ENCODE peak calls at places on chromosomes 4 and X, in four cellular contexts. One of them, this sample, is unnamed.

GRCh38 chrX:116841290-116841689 is 378.5 kb upstream of the CT83 start:
- DNase-seq in hippocampal formation: no peak
- DNase-seq in H4: no peak
- DNase-seq in head of caudate nucleus: no peak
- DNase-seq in this sample: no peak

GRCh38 chr4:17521595-17521994 is 6.6 kb downstream of the CLRN2 start:
- DNase-seq in hippocampal formation: no peak
- DNase-seq in H4: no peak
- DNase-seq in head of caudate nucleus: no peak
- DNase-seq in this sample: no peak

GRCh38 chr4:161256716-161257115 is 907.1 kb downstream of the FSTL5 start:
- DNase-seq in hippocampal formation: no peak
- DNase-seq in H4: peak; percentile 27
- DNase-seq in head of caudate nucleus: no peak
- DNase-seq in this sample: peak; percentile 23

GRCh38 chr4:184317234-184317918 is 99.7 kb upstream of the ENPP6 start:
- DNase-seq in hippocampal formation: no peak
- DNase-seq in H4: no peak
- DNase-seq in head of caudate nucleus: no peak
- DNase-seq in this sample: no peak

GRCh38 chr4:34953145-34953799 is 1291.0 kb downstream of the ARAP2 start:
- DNase-seq in H4: peak; percentile 51
- DNase-seq in hippocampal formation: no peak
- DNase-seq in head of caudate nucleus: no peak
- DNase-seq in this sample: peak; percentile 67

GRCh38 chr4:7652906-7653305 is 218.2 kb upstream of the PSAPL1 start:
- DNase-seq in head of caudate nucleus: no peak
- DNase-seq in H4: no peak
- DNase-seq in hippocampal formation: no peak
- DNase-seq in this sample: no peak

GRCh38 chrX:107597791-107598190 is 30.5 kb upstream of the PRPS1 start:
- DNase-seq in hippocampal formation: no peak
- DNase-seq in H4: no peak
- DNase-seq in head of caudate nucleus: no peak
- DNase-seq in this sample: no peak

GRCh38 chr4:159504634-159505033 is 401.8 kb downstream of the RAPGEF2 start:
- DNase-seq in H4: peak; percentile 16
- DNase-seq in head of caudate nucleus: no peak
- DNase-seq in hippocampal formation: no peak
- DNase-seq in this sample: peak; percentile 48

GRCh38 chr4:25667931-25668557 is 12.4 kb downstream of the SLC34A2 start:
- DNase-seq in H4: no peak
- DNase-seq in hippocampal formation: no peak
- DNase-seq in head of caudate nucleus: no peak
- DNase-seq in this sample: no peak

GRCh38 chr4:153072661-153073060 is 131.6 kb upstream of the TRIM2 start:
- DNase-seq in hippocampal formation: no peak
- DNase-seq in head of caudate nucleus: no peak
- DNase-seq in H4: no peak
- DNase-seq in this sample: no peak

GRCh38 chr4:68074397-68074796 is 55.3 kb downstream of the TMPRSS11F start:
- DNase-seq in H4: peak; percentile 14
- DNase-seq in head of caudate nucleus: no peak
- DNase-seq in hippocampal formation: no peak
- DNase-seq in this sample: no peak

GRCh38 chrX:133401539-133401938 is 13.8 kb downstream of the GPC4 start:
- DNase-seq in hippocampal formation: no peak
- DNase-seq in H4: no peak
- DNase-seq in head of caudate nucleus: no peak
- DNase-seq in this sample: no peak

GRCh38 chrX:12118134-12118533 is 20.1 kb upstream of the FRMPD4 start:
- DNase-seq in hippocampal formation: no peak
- DNase-seq in H4: no peak
- DNase-seq in head of caudate nucleus: no peak
- DNase-seq in this sample: no peak

GRCh38 chr4:8333726-8334460 is 64.3 kb downstream of the HTRA3 start:
- DNase-seq in head of caudate nucleus: no peak
- DNase-seq in hippocampal formation: no peak
- DNase-seq in H4: no peak
- DNase-seq in this sample: no peak

GRCh38 chr4:48017108-48017527 is 546 bp downstream of the NIPAL1 start:
- DNase-seq in hippocampal formation: no peak
- DNase-seq in head of caudate nucleus: peak; percentile 43
- DNase-seq in H4: peak; percentile 31
- DNase-seq in this sample: peak; percentile 41

GRCh38 chrX:110045988-110046387 is 43.1 kb downstream of the TMEM164 start:
- DNase-seq in H4: no peak
- DNase-seq in hippocampal formation: no peak
- DNase-seq in head of caudate nucleus: no peak
- DNase-seq in this sample: no peak

GRCh38 chr4:113784497-113785254 is 23.1 kb upstream of the CAMK2D start:
- DNase-seq in hippocampal formation: peak; percentile 29
- DNase-seq in H4: peak; percentile 89
- DNase-seq in head of caudate nucleus: no peak
- DNase-seq in this sample: no peak

GRCh38 chr4:165006457-165006856 is 25.3 kb upstream of the TRIM60 start:
- DNase-seq in hippocampal formation: no peak
- DNase-seq in head of caudate nucleus: no peak
- DNase-seq in H4: no peak
- DNase-seq in this sample: no peak

GRCh38 chr4:21077967-21078366 is 377.7 kb downstream of the PACRGL start:
- DNase-seq in hippocampal formation: no peak
- DNase-seq in H4: no peak
- DNase-seq in head of caudate nucleus: no peak
- DNase-seq in this sample: no peak

GRCh38 chr4:22245294-22245693 is 270.6 kb downstream of the ADGRA3 start:
- DNase-seq in hippocampal formation: no peak
- DNase-seq in head of caudate nucleus: no peak
- DNase-seq in H4: no peak
- DNase-seq in this sample: no peak

GRCh38 chr4:32440391-32440790 is 1720.2 kb downstream of the PCDH7 start:
- DNase-seq in head of caudate nucleus: no peak
- DNase-seq in hippocampal formation: no peak
- DNase-seq in H4: no peak
- DNase-seq in this sample: no peak

GRCh38 chr4:130563185-130563890 is 1467.4 kb downstream of the C4orf33 start:
- DNase-seq in head of caudate nucleus: peak; percentile 52
- DNase-seq in hippocampal formation: peak; percentile 4
- DNase-seq in H4: peak; percentile 86
- DNase-seq in this sample: peak; percentile 82

GRCh38 chrX:72475338-72475737 is 97.3 kb downstream of the HDAC8 start:
- DNase-seq in hippocampal formation: no peak
- DNase-seq in head of caudate nucleus: no peak
- DNase-seq in H4: no peak
- DNase-seq in this sample: no peak

GRCh38 chrX:30892591-30892990 is 3.5 kb upstream of the TAB3 start:
- DNase-seq in H4: no peak
- DNase-seq in head of caudate nucleus: no peak
- DNase-seq in hippocampal formation: no peak
- DNase-seq in this sample: no peak

GRCh38 chrX:119784747-119785446 is 6.5 kb downstream of the RPL39 start:
- DNase-seq in head of caudate nucleus: no peak
- DNase-seq in hippocampal formation: no peak
- DNase-seq in H4: peak; percentile 23
- DNase-seq in this sample: peak; percentile 57

GRCh38 chrX:119579414-119579813 is 5.1 kb downstream of the UBE2A start:
- DNase-seq in head of caudate nucleus: no peak
- DNase-seq in hippocampal formation: no peak
- DNase-seq in H4: no peak
- DNase-seq in this sample: no peak

GRCh38 chr4:112511294-112512118 is 4.5 kb downstream of the NEUROG2 start:
- DNase-seq in hippocampal formation: no peak
- DNase-seq in H4: no peak
- DNase-seq in head of caudate nucleus: no peak
- DNase-seq in this sample: no peak

GRCh38 chr4:4603592-4603991 is 61.7 kb upstream of the STX18 start:
- DNase-seq in H4: no peak
- DNase-seq in hippocampal formation: no peak
- DNase-seq in head of caudate nucleus: peak; percentile 44
- DNase-seq in this sample: peak; percentile 51

GRCh38 chrX:110853610-110854009 is 58.0 kb upstream of the CHRDL1 start:
- DNase-seq in H4: peak; percentile 47
- DNase-seq in head of caudate nucleus: no peak
- DNase-seq in hippocampal formation: peak; percentile 27
- DNase-seq in this sample: no peak

GRCh38 chr4:47221721-47222120 is 190.4 kb downstream of the GABRB1 start:
- DNase-seq in hippocampal formation: no peak
- DNase-seq in H4: no peak
- DNase-seq in head of caudate nucleus: no peak
- DNase-seq in this sample: no peak

GRCh38 chr4:88880501-88881226 is 176.3 kb downstream of the FAM13A start:
- DNase-seq in hippocampal formation: no peak
- DNase-seq in H4: no peak
- DNase-seq in head of caudate nucleus: no peak
- DNase-seq in this sample: peak; percentile 86

GRCh38 chr4:165516281-165516833 is 137.5 kb downstream of the CPE start:
- DNase-seq in hippocampal formation: no peak
- DNase-seq in head of caudate nucleus: no peak
- DNase-seq in H4: no peak
- DNase-seq in this sample: no peak

GRCh38 chrX:150162141-150162540 is 201.0 kb upstream of the MAMLD1 start:
- DNase-seq in head of caudate nucleus: no peak
- DNase-seq in H4: no peak
- DNase-seq in hippocampal formation: no peak
- DNase-seq in this sample: no peak

GRCh38 chr4:24856586-24856985 is 56.3 kb downstream of the CCDC149 start:
- DNase-seq in head of caudate nucleus: no peak
- DNase-seq in hippocampal formation: no peak
- DNase-seq in H4: peak; percentile 88
- DNase-seq in this sample: no peak

GRCh38 chr4:98653890-98654867 is 4.2 kb downstream of the TSPAN5 start:
- DNase-seq in head of caudate nucleus: no peak
- DNase-seq in hippocampal formation: peak; percentile 38
- DNase-seq in H4: peak; percentile 58
- DNase-seq in this sample: no peak